ENCODE peak calls at places on chromosome X, in eight cellular contexts. B is lung, W is dorsolateral prefrontal cortex, L is brain microvascular endothelial cell, E is MG63, H is Karpas-422, C is WERI-Rb-1, V is mesenchymal stem cell. K is an unnamed sample.
A peak's percentile ranks its signal among the peaks of the same experiment; 100 is the strongest.

GRCh38 chrX:14050704-14051103 is 21.0 kb upstream of the GEMIN8 start:
- DNase-seq in B (no peak), W (no peak), L (no peak), E (no peak), H (no peak), C (no peak), V (peak; percentile 27), K (no peak)

GRCh38 chrX:71917621-71918341 is 7.1 kb downstream of the NHSL2 start:
- DNase-seq in B (no peak), W (no peak), L (no peak), E (no peak), H (no peak), C (no peak), V (peak; percentile 41), K (no peak)

GRCh38 chrX:11113731-11114130 is 2.6 kb downstream of the HCCS start:
- DNase-seq in B (no peak), W (no peak), L (no peak), E (no peak), H (peak; percentile 45), C (no peak), V (peak; percentile 32), K (no peak)

GRCh38 chrX:20067709-20068315 is 48.9 kb downstream of the MAP7D2 start:
- DNase-seq in B (peak; percentile 78), W (peak; percentile 67), L (peak; percentile 75), E (peak; percentile 78), H (peak; percentile 80), C (no peak), V (peak; percentile 79), K (no peak)

GRCh38 chrX:133495464-133496391 is 80.4 kb upstream of the GPC4 start:
- DNase-seq in B (no peak), W (no peak), L (no peak), E (peak; percentile 79), H (no peak), C (no peak), V (peak; percentile 81), K (no peak)

GRCh38 chrX:97858592-97858991 is 974.9 kb downstream of the RPA4 start:
- DNase-seq in B (no peak), W (no peak), L (no peak), E (no peak), H (no peak), C (no peak), V (peak; percentile 12), K (no peak)

GRCh38 chrX:12007881-12008280 is 130.4 kb upstream of the FRMPD4 start:
- DNase-seq in B (no peak), W (no peak), L (peak; percentile 76), E (peak; percentile 86), H (no peak), C (no peak), V (peak; percentile 71), K (no peak)

GRCh38 chrX:117607571-117607970 is 509.0 kb downstream of the KLHL13 start:
- DNase-seq in B (no peak), W (no peak), L (no peak), E (no peak), H (no peak), C (no peak), V (no peak), K (no peak)

GRCh38 chrX:45266456-45266855 is 65.8 kb upstream of the DIPK2B start:
- DNase-seq in B (no peak), W (no peak), L (no peak), E (no peak), H (no peak), C (no peak), V (no peak), K (no peak)

GRCh38 chrX:27995611-27996010 is 14.4 kb upstream of the DCAF8L1 start:
- DNase-seq in B (no peak), W (no peak), L (no peak), E (no peak), H (no peak), C (no peak), V (no peak), K (no peak)

GRCh38 chrX:80808854-80809493 is 703 bp downstream of the BRWD3 start:
- DNase-seq in B (no peak), W (no peak), L (no peak), E (peak; percentile 5), H (no peak), C (peak; percentile 15), V (peak; percentile 28), K (peak; percentile 32)

GRCh38 chrX:45806410-45807121 is 605.9 kb upstream of the DIPK2B start:
- DNase-seq in B (no peak), W (no peak), L (peak; percentile 84), E (peak; percentile 57), H (no peak), C (no peak), V (peak; percentile 94), K (peak; percentile 80)

GRCh38 chrX:129665916-129666644 is 11.3 kb upstream of the APLN start:
- DNase-seq in B (no peak), W (no peak), L (peak; percentile 77), E (peak; percentile 79), H (no peak), C (no peak), V (peak; percentile 72), K (no peak)

GRCh38 chrX:46831620-46832327 is 5.1 kb upstream of the RP2 start:
- DNase-seq in B (no peak), W (no peak), L (peak; percentile 26), E (peak; percentile 43), H (no peak), C (no peak), V (no peak), K (no peak)

GRCh38 chrX:9682456-9682855 is 83.2 kb downstream of the GPR143 start:
- DNase-seq in B (no peak), W (no peak), L (no peak), E (no peak), H (no peak), C (no peak), V (peak; percentile 67), K (no peak)

GRCh38 chrX:133972916-133973315 is 12.5 kb downstream of the GPC3 start:
- DNase-seq in B (no peak), W (no peak), L (no peak), E (no peak), H (no peak), C (no peak), V (no peak), K (no peak)

GRCh38 chrX:118480172-118480571 is 15.4 kb upstream of the DOCK11 start:
- DNase-seq in B (no peak), W (no peak), L (no peak), E (no peak), H (no peak), C (no peak), V (no peak), K (no peak)

GRCh38 chrX:71615056-71615455 is 3.3 kb downstream of the CXCR3 start:
- DNase-seq in B (no peak), W (no peak), L (no peak), E (no peak), H (no peak), C (no peak), V (no peak), K (no peak)

GRCh38 chrX:49202022-49202421 is 2.0 kb upstream of the SYP start:
- DNase-seq in B (no peak), W (no peak), L (no peak), E (no peak), H (no peak), C (no peak), V (no peak), K (no peak)

GRCh38 chrX:31237189-31237588 is 165.3 kb upstream of the FTHL17 start:
- DNase-seq in B (no peak), W (no peak), L (no peak), E (no peak), H (no peak), C (no peak), V (no peak), K (no peak)

GRCh38 chrX:48779399-48779798 is 7.0 kb upstream of the GATA1 start:
- DNase-seq in B (no peak), W (no peak), L (no peak), E (no peak), H (no peak), C (peak; percentile 16), V (no peak), K (no peak)

GRCh38 chrX:68830486-68831404 is 1.9 kb downstream of the EFNB1 start:
- DNase-seq in B (peak; percentile 26), W (peak; percentile 6), L (no peak), E (no peak), H (no peak), C (no peak), V (no peak), K (no peak)
- H3K4me3 ChIP-seq in B (peak overlapping the region; percentile 68), W (peak overlapping the region; percentile 52), L (peak overlapping the region; percentile 70), E (peak overlapping the region; percentile 71), H (no peak overlapping the region), C (peak overlapping the region; percentile 49), V (peak overlapping the region; percentile 82), K (peak overlapping the region; percentile 76)

DNA sequence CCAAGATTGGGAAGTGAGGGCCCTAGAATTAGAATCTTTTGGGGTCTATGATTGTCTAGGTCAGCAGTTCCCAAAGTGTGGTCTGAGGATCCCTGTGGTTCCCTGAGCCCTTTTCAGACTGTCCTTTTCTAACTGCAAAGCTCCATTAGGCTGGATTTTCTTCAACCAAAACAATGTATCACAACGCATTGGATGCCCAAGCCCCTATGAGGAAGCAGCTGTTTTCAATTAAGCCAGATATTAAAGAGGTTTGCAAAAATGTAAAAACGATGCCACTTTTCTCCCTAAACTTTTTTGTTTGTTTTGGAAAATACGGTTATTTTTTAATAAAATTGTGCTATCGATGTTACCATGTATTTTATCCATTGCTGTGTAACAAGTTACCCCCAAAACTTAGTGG is 170.4 kb upstream of the BCOR start:
- DNase-seq in B (no peak), W (no peak), L (no peak), E (no peak), H (no peak), C (no peak), V (no peak), K (no peak)
- H3K4me3 ChIP-seq in B (no peak overlapping the region), W (no peak overlapping the region), L (no peak overlapping the region), E (no peak overlapping the region), H (no peak overlapping the region), C (no peak overlapping the region), V (no peak overlapping the region), K (no peak overlapping the region)

GRCh38 chrX:66018585-66019309 is 21.1 kb downstream of the VSIG4 start:
- DNase-seq in B (no peak), W (no peak), L (no peak), E (no peak), H (no peak), C (no peak), V (no peak), K (no peak)
- H3K4me3 ChIP-seq in B (no peak overlapping the region), W (no peak overlapping the region), L (no peak overlapping the region), E (no peak overlapping the region), H (no peak overlapping the region), C (no peak overlapping the region), V (no peak overlapping the region), K (no peak overlapping the region)

DNA sequence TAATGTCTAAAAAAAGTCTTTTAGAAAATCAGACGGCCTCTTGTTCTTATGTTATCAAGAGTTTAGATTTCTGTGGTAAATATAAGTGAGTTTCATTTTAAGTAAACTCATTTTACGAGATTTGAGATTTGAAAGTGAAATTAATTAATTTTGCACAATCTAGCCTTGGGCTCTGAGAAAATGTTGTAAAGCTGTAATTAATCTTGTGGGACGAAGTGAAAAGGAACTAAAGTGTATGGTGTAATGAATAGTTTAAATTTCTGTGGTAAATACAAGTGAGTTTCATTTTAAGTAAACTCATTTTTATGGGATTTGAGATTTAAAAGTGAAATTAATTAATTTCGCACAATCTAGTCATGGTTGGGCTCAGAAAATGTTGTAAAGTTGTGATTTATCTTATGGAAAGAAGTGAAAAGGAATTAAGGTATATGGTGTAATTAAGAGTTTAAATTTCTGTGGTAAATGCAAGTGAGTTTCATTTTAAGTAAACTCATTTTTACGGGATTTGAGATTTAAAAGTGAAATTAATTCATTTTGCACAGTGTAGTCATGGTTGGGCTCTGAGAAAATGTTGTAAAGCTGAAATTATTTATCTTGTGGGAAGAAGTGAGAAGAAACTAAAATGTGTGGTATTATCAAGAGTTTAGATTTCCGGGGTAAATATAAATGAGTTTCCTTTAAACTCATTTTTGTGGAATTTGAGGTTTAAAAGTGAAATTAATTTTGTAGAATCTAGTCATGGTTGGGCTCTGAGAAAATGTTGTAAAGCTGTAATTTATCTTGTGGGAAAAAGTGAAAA is 1.6 kb downstream of the SCML1 start:
- DNase-seq in B (no peak), W (no peak), L (no peak), E (no peak), H (no peak), C (no peak), V (peak; percentile 11), K (no peak)
- H3K4me3 ChIP-seq in B (no peak overlapping the region), W (peak overlapping the region; percentile 56), L (peak overlapping the region; percentile 73), E (peak overlapping the region; percentile 87), H (no peak overlapping the region), C (peak overlapping the region; percentile 78), V (peak overlapping the region; percentile 87), K (peak overlapping the region; percentile 73)